ENCODE peak calls at places on chromosomes 12 and 14, in five cellular contexts. Y is activated naive CD4-positive, alpha-beta T cell treated with Interleukin-2 at 50 U/mL for 16 hours; D is activated CD4-positive, alpha-beta T cell treated with anti-CD3 and anti-CD28 coated beads, Interleukin-2, amount 50 U/mL, for 24 hours; G is memory B cell; O is kidney tubule cell. J is an unnamed sample.

GRCh38 chr12:131894981-131895639 is 688 bp downstream of the ULK1 start:
- DNase-seq in Y (peak; percentile 27), D (no peak), G (no peak), O (no peak), J (no peak)

GRCh38 chr14:104081951-104082464 is 3.5 kb upstream of the ASPG start:
- DNase-seq in Y (no peak), D (no peak), G (no peak), O (no peak), J (no peak)

GRCh38 chr14:31965735-31966598 is 111.1 kb upstream of the ARHGAP5 start:
- DNase-seq in Y (no peak), D (no peak), G (no peak), O (peak; percentile 83), J (no peak)

GRCh38 chr12:3432176-3432742 is 58.7 kb upstream of the PRMT8 start:
- DNase-seq in Y (no peak), D (no peak), G (no peak), O (peak; percentile 39), J (no peak)

GRCh38 chr14:52458721-52459085 is 93.6 kb downstream of the TXNDC16 start:
- DNase-seq in Y (no peak), D (no peak), G (no peak), O (no peak), J (no peak)

GRCh38 chr12:55726911-55727310 is 1.9 kb downstream of the CD63 start:
- DNase-seq in Y (no peak), D (no peak), G (no peak), O (no peak), J (no peak)

GRCh38 chr12:94545937-94546771 is 86.5 kb upstream of the CEP83 start:
- DNase-seq in Y (no peak), D (no peak), G (no peak), O (peak; percentile 78), J (no peak)

GRCh38 chr12:27505771-27506170 is 18.2 kb upstream of the PPFIBP1 start:
- DNase-seq in Y (no peak), D (no peak), G (no peak), O (no peak), J (no peak)

GRCh38 chr14:63611078-63611477 is 30.6 kb downstream of the WDR89 start:
- DNase-seq in Y (no peak), D (no peak), G (no peak), O (no peak), J (no peak)

GRCh38 chr12:89528434-89528833 is 2.6 kb upstream of the POC1B start:
- DNase-seq in Y (no peak), D (no peak), G (no peak), O (no peak), J (no peak)

GRCh38 chr12:112288638-112289037 is 93.6 kb downstream of the HECTD4 start:
- DNase-seq in Y (no peak), D (no peak), G (no peak), O (no peak), J (no peak)